ENCODE peak calls at places on chromosomes 2 and 18, in seven cellular contexts. One of them, this sample, is unnamed.

GRCh38 chr2:113197347-113198047 is 23.7 kb downstream of the PSD4 start:
- DNase-seq in AG09319: no peak
- DNase-seq in NCI-H69: no peak
- DNase-seq in chondrocyte: no peak
- DNase-seq in activated naive CD8-positive, alpha-beta T cell treated with anti-CD3 and anti-CD28 coated beads, Interleukin-2, amount 50 U/mL, for 24 hours: no peak
- DNase-seq in colonic mucosa: no peak
- DNase-seq in RKO: no peak
- DNase-seq in this sample: no peak

GRCh38 chr2:225157052-225157451 is 114.8 kb upstream of the DOCK10 start:
- DNase-seq in AG09319: no peak
- DNase-seq in NCI-H69: peak; percentile 89
- DNase-seq in chondrocyte: no peak
- DNase-seq in activated naive CD8-positive, alpha-beta T cell treated with anti-CD3 and anti-CD28 coated beads, Interleukin-2, amount 50 U/mL, for 24 hours: no peak
- DNase-seq in colonic mucosa: no peak
- DNase-seq in RKO: no peak
- DNase-seq in this sample: no peak

GRCh38 chr18:76374330-76375281 is 120.4 kb downstream of the ZNF516 start:
- DNase-seq in AG09319: no peak
- DNase-seq in NCI-H69: no peak
- DNase-seq in chondrocyte: no peak
- DNase-seq in activated naive CD8-positive, alpha-beta T cell treated with anti-CD3 and anti-CD28 coated beads, Interleukin-2, amount 50 U/mL, for 24 hours: peak; percentile 45
- DNase-seq in colonic mucosa: no peak
- DNase-seq in RKO: no peak
- DNase-seq in this sample: no peak

GRCh38 chr2:223097888-223098383 is 45.9 kb downstream of the KCNE4 start:
- DNase-seq in AG09319: no peak
- DNase-seq in NCI-H69: no peak
- DNase-seq in chondrocyte: no peak
- DNase-seq in activated naive CD8-positive, alpha-beta T cell treated with anti-CD3 and anti-CD28 coated beads, Interleukin-2, amount 50 U/mL, for 24 hours: no peak
- DNase-seq in colonic mucosa: no peak
- DNase-seq in RKO: no peak
- DNase-seq in this sample: no peak

GRCh38 chr2:108124733-108125132 is 115.0 kb upstream of the SULT1C3 start:
- DNase-seq in AG09319: no peak
- DNase-seq in NCI-H69: no peak
- DNase-seq in chondrocyte: no peak
- DNase-seq in activated naive CD8-positive, alpha-beta T cell treated with anti-CD3 and anti-CD28 coated beads, Interleukin-2, amount 50 U/mL, for 24 hours: no peak
- DNase-seq in colonic mucosa: no peak
- DNase-seq in RKO: no peak
- DNase-seq in this sample: peak; percentile 71

GRCh38 chr2:201440182-201440581 is 11.1 kb downstream of the TRAK2 start:
- DNase-seq in AG09319: no peak
- DNase-seq in NCI-H69: peak; percentile 19
- DNase-seq in chondrocyte: no peak
- DNase-seq in activated naive CD8-positive, alpha-beta T cell treated with anti-CD3 and anti-CD28 coated beads, Interleukin-2, amount 50 U/mL, for 24 hours: no peak
- DNase-seq in colonic mucosa: peak; percentile 73
- DNase-seq in RKO: no peak
- DNase-seq in this sample: peak; percentile 26

GRCh38 chr2:102061286-102061699 is 69.5 kb downstream of the IL1R2 start:
- DNase-seq in AG09319: no peak
- DNase-seq in NCI-H69: no peak
- DNase-seq in chondrocyte: no peak
- DNase-seq in activated naive CD8-positive, alpha-beta T cell treated with anti-CD3 and anti-CD28 coated beads, Interleukin-2, amount 50 U/mL, for 24 hours: no peak
- DNase-seq in colonic mucosa: no peak
- DNase-seq in RKO: no peak
- DNase-seq in this sample: no peak

GRCh38 chr2:2642906-2643890 is 312.1 kb upstream of the MYT1L start:
- DNase-seq in AG09319: no peak
- DNase-seq in NCI-H69: no peak
- DNase-seq in chondrocyte: no peak
- DNase-seq in activated naive CD8-positive, alpha-beta T cell treated with anti-CD3 and anti-CD28 coated beads, Interleukin-2, amount 50 U/mL, for 24 hours: no peak
- DNase-seq in colonic mucosa: no peak
- DNase-seq in RKO: no peak
- DNase-seq in this sample: no peak

GRCh38 chr2:158756976-158757375 is 38.1 kb upstream of the DAPL1 start:
- DNase-seq in AG09319: no peak
- DNase-seq in NCI-H69: no peak
- DNase-seq in chondrocyte: no peak
- DNase-seq in activated naive CD8-positive, alpha-beta T cell treated with anti-CD3 and anti-CD28 coated beads, Interleukin-2, amount 50 U/mL, for 24 hours: peak; percentile 4
- DNase-seq in colonic mucosa: no peak
- DNase-seq in RKO: no peak
- DNase-seq in this sample: no peak

GRCh38 chr2:96906719-96907404 is 37.0 kb upstream of the SEMA4C start:
- DNase-seq in AG09319: peak; percentile 31
- DNase-seq in NCI-H69: peak; percentile 41
- DNase-seq in chondrocyte: no peak
- DNase-seq in activated naive CD8-positive, alpha-beta T cell treated with anti-CD3 and anti-CD28 coated beads, Interleukin-2, amount 50 U/mL, for 24 hours: no peak
- DNase-seq in colonic mucosa: peak; percentile 47
- DNase-seq in RKO: no peak
- DNase-seq in this sample: peak; percentile 77